ENCODE peak calls at places on chromosomes 16 and 17, in nine cellular contexts. D, P, J, B, F, W, Y, Z and O are unnamed samples.

GRCh38 chr17:28227278-28228108 is 91.5 kb upstream of the TMEM97 start:
- DNase-seq in D (no peak), P (peak; percentile 84), F (no peak), Y (peak; percentile 81), W (no peak), B (peak; percentile 87), J (no peak), Z (peak; percentile 98), O (peak; percentile 85)

GRCh38 chr17:419073-419735 is 66.6 kb upstream of the RPH3AL start:
- DNase-seq in P (no peak), D (no peak), J (no peak), B (no peak), F (no peak), Z (no peak), Y (peak; percentile 35), W (no peak), O (no peak)

GRCh38 chr17:65576939-65577338 is 15.5 kb upstream of the AXIN2 start:
- DNase-seq in P (no peak), Z (no peak), Y (peak; percentile 83), B (no peak), W (no peak), J (no peak), D (no peak), F (no peak), O (no peak)

GRCh38 chr16:21524068-21524751 is 75.2 kb upstream of the METTL9 start:
- DNase-seq in B (no peak), P (no peak), F (no peak), J (no peak), Z (no peak), W (no peak), Y (no peak), D (no peak), O (no peak)

GRCh38 chr16:30660424-30661251 is 2.4 kb downstream of the FBRS start:
- DNase-seq in B (no peak), F (no peak), W (no peak), D (no peak), J (no peak), Y (peak; percentile 87), P (no peak), Z (no peak), O (no peak)

GRCh38 chr17:51006601-51007000 is 114.1 kb downstream of the SPAG9 start:
- DNase-seq in F (no peak), P (no peak), Y (no peak), Z (no peak), D (no peak), J (no peak), B (no peak), W (no peak), O (no peak)

GRCh38 chr16:88007321-88007731 is 56.1 kb downstream of the BANP start:
- DNase-seq in Z (no peak), B (peak; percentile 17), P (no peak), D (no peak), J (peak; percentile 46), W (no peak), Y (no peak), F (no peak), O (no peak)

GRCh38 chr16:27401768-27402568 is at the start of gene IL21R:
- DNase-seq in D (peak; percentile 85), Z (no peak), P (no peak), W (no peak), F (no peak), B (peak; percentile 50), J (peak; percentile 69), Y (peak; percentile 74), O (no peak)

GRCh38 chr16:6382787-6383515 is 949.7 kb upstream of the RBFOX1 start:
- DNase-seq in Z (no peak), Y (no peak), J (no peak), D (no peak), P (no peak), F (no peak), W (no peak), B (no peak), O (no peak)

GRCh38 chr16:46586011-46586577 is 35.1 kb downstream of the SHCBP1 start:
- DNase-seq in Y (no peak), D (no peak), Z (no peak), B (no peak), P (no peak), F (no peak), J (no peak), W (no peak), O (no peak)

GRCh38 chr16:81549547-81550411 is 105.2 kb downstream of the CMIP start:
- DNase-seq in F (no peak), P (no peak), B (no peak), D (no peak), Z (no peak), W (no peak), Y (no peak), J (no peak), O (no peak)

GRCh38 chr16:20383106-20384029 is 21.2 kb downstream of the PDILT start:
- DNase-seq in J (peak; percentile 74), W (peak; percentile 62), B (peak; percentile 55), Y (peak; percentile 47), P (no peak), F (no peak), Z (peak; percentile 82), D (no peak), O (peak; percentile 61)

GRCh38 chr17:71446635-71447034 is 674.2 kb upstream of the SOX9 start:
- DNase-seq in Z (no peak), Y (no peak), F (no peak), J (no peak), B (no peak), W (no peak), D (no peak), P (no peak), O (no peak)

GRCh38 chr16:67236551-67237395 is 9.8 kb downstream of the TMEM208 start:
- DNase-seq in D (no peak), F (peak; percentile 80), B (no peak), Y (peak; percentile 41), P (no peak), Z (peak; percentile 98), W (no peak), J (peak; percentile 68), O (no peak)

GRCh38 chr16:87160752-87161337 is 156.3 kb downstream of the C16orf95 start:
- DNase-seq in W (no peak), D (no peak), Y (no peak), Z (no peak), J (no peak), B (no peak), P (no peak), F (no peak), O (no peak)

GRCh38 chr17:17999364-18000007 is 26.8 kb downstream of the DRC3 start:
- DNase-seq in B (no peak), W (no peak), Y (no peak), J (no peak), F (no peak), Z (no peak), D (no peak), P (no peak), O (no peak)

GRCh38 chr17:8110907-8111306 is 7.4 kb downstream of the ALOXE3 start:
- DNase-seq in D (no peak), Z (no peak), Y (no peak), W (no peak), F (no peak), J (no peak), B (no peak), P (no peak), O (no peak)
- H3K4me3 ChIP-seq in D (no peak overlapping the region), Z (no peak overlapping the region), Y (no peak overlapping the region), W (no peak overlapping the region), F (no peak overlapping the region), J (no peak overlapping the region), B (no peak overlapping the region), P (no peak overlapping the region), O (no peak overlapping the region)

GRCh38 chr17:78557598-78558039 is 19.6 kb downstream of the DNAH17 start:
- DNase-seq in F (no peak), B (no peak), J (no peak), W (no peak), Y (no peak), Z (no peak), D (no peak), P (no peak), O (no peak)
- TF ChIP-seq POLR2AphosphoS5 in F (no peak), B (no peak), J (no peak), W (no peak), Y (no peak), Z (no peak), D (no peak), P (no peak), O (no peak)

GRCh38 chr17:48056246-48056745 is 8.1 kb downstream of the NFE2L1 start:
- DNase-seq in W (no peak), Y (no peak), Z (no peak), J (no peak), F (no peak), D (no peak), B (no peak), P (no peak), O (no peak)
- H3K4me1 ChIP-seq in W (peaks cover 43% of the 10 kb centered on the region), Y (peaks cover 28% of the 10 kb centered on the region), Z (peaks cover 29% of the 10 kb centered on the region), J (no peaks in the 10 kb centered on the region), F (peaks cover 88% of the 10 kb centered on the region), D (peaks cover 24% of the 10 kb centered on the region), B (peaks cover 45% of the 10 kb centered on the region), P (peaks cover 35% of the 10 kb centered on the region), O (peaks cover 25% of the 10 kb centered on the region)

GRCh38 chr16:10940501-10941079 is 1.7 kb downstream of the DEXI start:
- DNase-seq in J (no peak), W (no peak), D (no peak), Z (no peak), B (no peak), Y (no peak), P (no peak), F (no peak), O (no peak)

GRCh38 chr16:10937068-10937859 is 5.0 kb downstream of the DEXI start:
- DNase-seq in D (no peak), F (no peak), J (no peak), Y (no peak), P (no peak), B (peak; percentile 71), Z (no peak), W (no peak), O (peak; percentile 48)

GRCh38 chr16:10938321-10938720 is 3.9 kb downstream of the DEXI start:
- DNase-seq in F (no peak), Y (no peak), J (no peak), B (no peak), D (no peak), W (no peak), Z (no peak), P (no peak), O (no peak)

GRCh38 chr16:10939649-10940206 is 2.5 kb downstream of the DEXI start:
- DNase-seq in D (no peak), F (no peak), Y (no peak), W (no peak), P (no peak), B (no peak), J (no peak), Z (no peak), O (no peak)

DNA sequence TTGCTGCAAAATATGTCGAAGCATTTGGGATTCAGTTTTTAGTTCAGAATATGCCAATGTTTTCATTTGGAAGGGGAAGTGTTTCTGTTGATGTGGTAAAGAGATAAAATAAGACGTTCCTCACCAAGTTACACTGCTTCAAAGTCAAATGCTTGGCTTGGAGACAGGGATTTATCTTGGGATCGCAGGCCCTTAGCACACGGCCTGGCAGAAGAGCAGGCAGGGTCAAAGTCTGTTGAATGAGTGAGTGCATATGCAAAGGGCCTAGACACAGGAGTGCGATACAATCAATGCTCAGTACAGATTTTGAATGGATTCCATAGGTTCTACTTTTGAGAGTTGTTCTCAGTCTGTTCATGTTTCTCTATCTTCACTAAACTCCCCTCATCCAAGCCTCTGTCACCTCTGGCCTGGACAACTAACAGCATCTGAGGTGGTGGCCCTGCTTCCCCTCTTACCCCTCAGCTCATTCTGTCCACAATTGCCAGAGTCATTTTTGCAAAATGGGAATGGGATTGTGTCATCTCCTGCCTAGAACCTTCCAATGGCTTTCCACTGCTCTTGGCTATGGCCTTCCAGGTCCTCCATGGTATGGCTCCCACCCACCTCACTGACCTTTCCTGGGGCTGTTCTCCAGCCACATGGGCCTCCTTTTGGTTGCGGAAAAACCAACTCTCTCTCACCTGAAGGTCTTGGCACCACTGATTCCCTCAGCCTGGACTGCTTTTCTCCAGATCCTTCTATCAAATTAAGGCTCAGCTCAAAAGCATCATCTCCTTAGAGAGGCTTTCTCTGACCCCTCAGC is 3.2 kb downstream of the DEXI start:
- DNase-seq in F (no peak), J (no peak), P (no peak), Z (no peak), D (no peak), W (no peak), B (no peak), Y (no peak), O (no peak)
- H3K4me3 ChIP-seq in F (peak overlapping the region; percentile 68), J (no peak overlapping the region), P (peak overlapping the region; percentile 72), Z (no peak overlapping the region), D (peak overlapping the region; percentile 82), W (no peak overlapping the region), B (peak overlapping the region; percentile 95), Y (no peak overlapping the region), O (no peak overlapping the region)